ENCODE peak calls at places on chromosomes 6 and 20, in seven cellular contexts. V, M, O, W, T, D and L are unnamed samples.

GRCh38 chr6:26594730-26595632 is 1.8 kb upstream of the ABT1 start:
- DNase-seq in V (peak), M (no peak), O (peak), W (no peak), T (peak), D (peak), L (no peak)

GRCh38 chr20:63898882-63899558 is 4.1 kb downstream of the DNAJC5 start:
- DNase-seq in V (no peak), M (no peak), O (no peak), W (no peak), T (no peak), D (no peak), L (no peak)

GRCh38 chr6:54048782-54049181 is 62.5 kb upstream of the MLIP start:
- DNase-seq in V (no peak), M (no peak), O (no peak), W (no peak), T (no peak), D (no peak), L (no peak)

GRCh38 chr6:43723737-43724295 is 36.2 kb upstream of the MRPS18A start:
- DNase-seq in V (peak), M (no peak), O (peak), W (peak), T (peak), D (peak), L (peak)

GRCh38 chr6:18323935-18324707 is 59.8 kb upstream of the DEK start:
- DNase-seq in V (peak), M (peak), O (peak), W (peak), T (peak), D (no peak), L (no peak)

GRCh38 chr6:5398530-5398929 is 137.2 kb downstream of the FARS2 start:
- DNase-seq in V (peak), M (no peak), O (peak), W (no peak), T (peak), D (no peak), L (no peak)

GRCh38 chr6:53894086-53894485 is 99.3 kb downstream of the LRRC1 start:
- DNase-seq in V (peak), M (no peak), O (peak), W (no peak), T (no peak), D (no peak), L (no peak)

GRCh38 chr6:20319520-20320357 is 81.9 kb upstream of the E2F3 start:
- DNase-seq in V (no peak), M (no peak), O (no peak), W (no peak), T (no peak), D (no peak), L (no peak)

GRCh38 chr6:20301256-20301655 is 89.0 kb upstream of the MBOAT1 start:
- DNase-seq in V (no peak), M (no peak), O (no peak), W (no peak), T (no peak), D (no peak), L (no peak)

GRCh38 chr6:64330694-64331309 is 695.2 kb downstream of the PHF3 start:
- DNase-seq in V (peak), M (peak), O (peak), W (peak), T (peak), D (peak), L (peak)

GRCh38 chr6:11975353-11975977 is 36.6 kb upstream of the HIVEP1 start:
- DNase-seq in V (no peak), M (no peak), O (no peak), W (peak), T (no peak), D (no peak), L (peak)

DNA sequence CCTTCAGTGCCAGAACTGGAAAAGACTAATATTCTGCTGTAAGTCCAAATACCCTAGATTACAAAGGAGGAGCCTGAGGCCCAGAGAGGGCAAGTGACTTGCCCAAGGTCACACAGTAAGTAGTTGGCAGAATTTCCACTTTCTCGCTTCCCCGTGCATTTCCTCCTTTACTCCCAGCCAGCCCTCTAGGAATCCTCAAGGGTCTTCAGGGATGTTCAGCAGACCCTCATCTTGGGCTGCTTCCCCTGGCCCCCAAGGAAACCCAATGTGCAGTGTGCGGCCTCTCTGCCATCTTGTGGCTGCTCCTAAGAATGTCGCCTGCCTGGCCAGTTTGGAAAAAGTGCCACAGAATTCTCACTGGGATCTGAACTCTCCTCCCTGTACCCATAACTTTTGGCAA is 217.7 kb upstream of the LRFN2 start:
- DNase-seq in V (no peak), M (no peak), O (no peak), W (no peak), T (no peak), D (no peak), L (no peak)
- TF ChIP-seq CTCF in V (no peak), M (peak), O (peak), W (no peak), T (no peak), D (peak), L (peak)

DNA sequence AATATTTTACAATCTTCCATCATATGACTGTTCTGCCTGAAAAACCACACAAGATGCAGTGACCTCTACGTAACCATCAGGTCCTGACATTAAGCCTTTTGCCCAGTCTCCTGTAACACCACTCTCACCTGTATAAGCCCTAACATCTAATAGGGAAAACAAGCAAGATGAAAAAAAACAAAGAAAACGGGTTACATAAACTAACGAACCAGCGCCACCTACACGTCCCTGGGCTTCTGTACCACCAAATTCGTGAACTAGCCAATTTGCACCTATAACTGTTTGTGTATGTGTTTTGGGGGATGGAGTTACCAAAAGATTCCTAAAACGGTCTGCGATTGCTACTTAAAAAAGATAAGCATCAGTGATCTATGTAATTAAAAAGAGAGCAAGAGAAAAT is 70.2 kb downstream of the BLOC1S5 start:
- DNase-seq in V (no peak), M (no peak), O (no peak), W (no peak), T (no peak), D (peak), L (no peak)
- TF ChIP-seq CTCF in V (no peak), M (no peak), O (no peak), W (no peak), T (peak), D (peak), L (peak)

DNA sequence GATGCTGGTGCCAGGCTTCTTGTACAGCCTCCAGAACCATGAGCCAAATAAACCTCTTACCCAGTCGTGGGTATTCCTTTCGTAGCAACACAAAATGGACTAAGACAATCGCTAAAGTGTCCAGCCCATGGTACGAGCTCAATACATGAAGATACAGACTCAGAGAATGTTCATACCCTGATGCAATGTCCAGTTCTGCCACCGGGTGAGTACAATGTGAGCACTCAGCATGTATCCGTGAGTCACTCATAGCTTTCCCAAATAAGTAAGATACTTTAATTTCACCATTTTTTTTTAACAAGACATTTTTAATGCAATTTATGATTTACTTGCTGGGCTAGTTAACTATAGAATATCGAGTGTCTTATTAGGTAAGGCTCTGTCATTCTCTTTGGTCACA is 26.7 kb upstream of the PDE10A start:
- DNase-seq in V (peak), M (no peak), O (no peak), W (no peak), T (no peak), D (no peak), L (no peak)
- TF ChIP-seq CTCF in V (peak), M (peak), O (peak), W (no peak), T (no peak), D (peak), L (no peak)

DNA sequence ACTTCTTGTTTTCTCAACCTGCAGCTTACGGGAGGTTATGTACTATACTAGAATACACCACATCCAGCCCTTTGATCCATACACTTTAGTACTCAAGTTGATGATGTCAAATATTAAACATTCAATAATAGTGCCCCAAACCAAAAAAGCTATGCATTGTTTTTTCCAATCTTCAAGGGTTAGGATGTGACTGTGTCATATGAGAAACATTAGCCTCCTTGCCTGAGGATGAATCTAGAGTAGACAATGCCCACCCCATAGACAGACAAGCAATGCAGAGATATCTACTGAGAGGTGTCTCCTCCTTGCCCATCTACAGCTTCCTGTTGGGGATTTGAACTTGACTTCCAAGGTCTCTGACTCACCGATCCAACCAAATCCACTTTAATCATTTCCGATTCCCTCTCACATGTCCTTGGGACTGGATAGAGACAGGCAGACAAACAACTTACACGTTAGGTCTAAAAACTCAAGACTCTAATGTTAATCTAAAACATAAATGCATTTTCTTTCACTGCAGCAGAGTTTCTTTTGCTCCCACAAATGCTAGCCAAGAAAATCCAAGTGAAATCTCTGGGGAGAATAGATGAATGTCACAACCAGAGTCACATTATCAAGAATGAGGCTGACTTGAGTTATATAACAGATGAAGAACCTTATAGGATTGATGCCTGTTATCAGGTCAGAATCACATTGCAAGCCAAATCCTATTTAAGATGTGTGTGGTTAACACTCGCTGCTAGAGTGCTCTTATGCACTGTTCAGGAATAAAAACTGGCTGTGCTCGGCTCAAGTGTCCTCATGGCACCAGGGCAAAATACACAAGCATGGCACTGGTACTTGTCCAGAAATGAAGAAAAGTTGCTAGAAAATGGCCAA is 75.5 kb upstream of the TNFAIP3 start:
- DNase-seq in V (no peak), M (no peak), O (no peak), W (no peak), T (no peak), D (no peak), L (no peak)
- TF ChIP-seq CTCF in V (no peak), M (no peak), O (no peak), W (no peak), T (no peak), D (no peak), L (no peak)

GRCh38 chr6:133945158-133945557 is 7.9 kb upstream of the TBPL1 start:
- DNase-seq in V (peak), M (no peak), O (no peak), W (no peak), T (peak), D (peak), L (no peak)
- TF ChIP-seq CTCF in V (no peak), M (peak), O (no peak), W (no peak), T (no peak), D (no peak), L (no peak)

DNA sequence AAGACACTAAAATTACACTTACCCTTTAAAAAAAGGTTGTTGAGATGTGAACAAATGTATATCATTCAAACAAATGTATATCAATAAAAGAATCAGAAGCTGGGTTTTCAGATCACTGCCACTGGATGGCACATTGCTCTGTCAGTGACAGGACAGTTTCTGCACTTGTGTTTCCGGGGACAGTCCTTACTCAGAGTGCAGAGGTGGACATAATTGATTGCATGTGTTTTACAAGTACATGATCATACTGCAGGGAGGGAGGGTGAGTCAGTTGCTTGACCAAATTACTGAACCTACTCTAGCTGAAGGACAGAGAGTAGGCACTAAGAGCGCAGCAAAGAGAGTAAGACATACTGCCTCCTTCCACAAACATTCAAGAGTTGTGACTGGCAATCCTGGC is 302.3 kb downstream of the TENT5A start:
- DNase-seq in V (peak), M (no peak), O (peak), W (no peak), T (no peak), D (no peak), L (no peak)
- TF ChIP-seq CTCF in V (no peak), M (no peak), O (no peak), W (no peak), T (no peak), D (no peak), L (peak)

GRCh38 chr6:155123520-155123919 is 128.4 kb downstream of the TIAM2 start:
- DNase-seq in V (no peak), M (no peak), O (no peak), W (no peak), T (no peak), D (no peak), L (no peak)

GRCh38 chr6:155128971-155129370 is 133.9 kb downstream of the TIAM2 start:
- DNase-seq in V (no peak), M (no peak), O (no peak), W (no peak), T (no peak), D (no peak), L (no peak)

GRCh38 chr6:155126727-155127439 is 131.8 kb downstream of the TIAM2 start:
- DNase-seq in V (peak), M (no peak), O (peak), W (no peak), T (peak), D (peak), L (no peak)

GRCh38 chr6:155122199-155122950 is 127.3 kb downstream of the TIAM2 start:
- DNase-seq in V (no peak), M (no peak), O (no peak), W (no peak), T (no peak), D (no peak), L (no peak)

DNA sequence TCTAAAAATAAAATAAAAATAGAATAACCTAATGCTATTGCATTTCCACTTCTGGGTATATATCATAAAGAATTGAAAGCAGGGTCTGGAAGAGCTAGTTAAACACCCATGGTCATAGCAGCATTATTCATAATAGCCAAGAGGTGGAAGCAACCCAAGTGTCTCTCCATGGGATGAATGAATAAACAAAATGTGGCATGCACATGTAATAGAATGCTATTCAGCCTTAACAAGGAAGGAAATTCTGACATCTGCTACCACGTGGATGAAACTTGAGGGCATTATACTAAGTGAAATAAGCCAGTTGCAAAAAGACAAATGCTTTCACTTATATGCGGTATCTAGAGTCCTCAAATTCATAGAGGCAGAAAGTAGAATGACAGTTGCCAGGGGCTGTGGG is 130.8 kb downstream of the TIAM2 start:
- DNase-seq in V (peak), M (no peak), O (peak), W (no peak), T (no peak), D (no peak), L (no peak)
- TF ChIP-seq CTCF in V (no peak), M (no peak), O (no peak), W (no peak), T (no peak), D (no peak), L (no peak)